ENCODE peak calls at places on chromosome 18, in six cellular contexts. D, K, T, E, Q and N are unnamed samples.

GRCh38 chr18:11040823-11041712 is 108.3 kb downstream of the PIEZO2 start:
- DNase-seq in D (no peak), K (no peak), T (peak), E (peak), Q (peak), N (peak)

GRCh38 chr18:59715966-59716369 is 18.7 kb upstream of the CCBE1 start:
- DNase-seq in D (no peak), K (no peak), T (no peak), E (no peak), Q (no peak), N (no peak)

GRCh38 chr18:50447102-50447501 is 72.3 kb downstream of the SKA1 start:
- DNase-seq in D (no peak), K (no peak), T (no peak), E (no peak), Q (no peak), N (no peak)

GRCh38 chr18:10560457-10561045 is 34.7 kb downstream of the NAPG start:
- DNase-seq in D (peak), K (peak), T (peak), E (peak), Q (peak), N (peak)

GRCh38 chr18:49161627-49162026 is 210.9 kb upstream of the SMAD7 start:
- DNase-seq in D (no peak), K (no peak), T (peak), E (no peak), Q (no peak), N (no peak)

GRCh38 chr18:57775937-57776336 is 27.2 kb downstream of the ATP8B1 start:
- DNase-seq in D (no peak), K (no peak), T (no peak), E (no peak), Q (no peak), N (no peak)

GRCh38 chr18:48021273-48021914 is 90.9 kb upstream of the SMAD2 start:
- DNase-seq in D (no peak), K (no peak), T (no peak), E (no peak), Q (no peak), N (no peak)

GRCh38 chr18:32049393-32050161 is 31.0 kb downstream of the RNF125 start:
- DNase-seq in D (peak), K (no peak), T (peak), E (peak), Q (no peak), N (no peak)

GRCh38 chr18:23990474-23991410 is 23.8 kb upstream of the TTC39C start:
- DNase-seq in D (no peak), K (no peak), T (no peak), E (no peak), Q (no peak), N (no peak)